ENCODE peak calls at places on chromosomes 4 and X, in four cellular contexts. W, I, R and C are unnamed samples.

GRCh38 chrX:47200385-47201150 is 6.9 kb downstream of the UBA1 start:
- DNase-seq in R (no peak), W (no peak), I (no peak), C (no peak)

GRCh38 chr4:25425361-25425760 is 48.3 kb downstream of the ANAPC4 start:
- DNase-seq in I (no peak), R (no peak), W (no peak), C (no peak)

GRCh38 chr4:114027596-114027995 is 48.1 kb upstream of the ARSJ start:
- DNase-seq in I (no peak), R (no peak), W (no peak), C (no peak)

GRCh38 chr4:42541647-42542046 is 115.3 kb downstream of the ATP8A1 start:
- DNase-seq in W (no peak), R (no peak), I (no peak), C (no peak)

GRCh38 chrX:123881330-123881729 is 21.5 kb downstream of the XIAP start:
- DNase-seq in R (no peak), W (no peak), I (no peak), C (no peak)

GRCh38 chr4:108850407-108850709 is 87.5 kb upstream of the ETNPPL start:
- DNase-seq in I (no peak), R (no peak), W (no peak), C (no peak)

GRCh38 chrX:70049925-70050324 is at the start of gene AWAT2:
- DNase-seq in W (no peak), R (no peak), I (no peak), C (no peak)

GRCh38 chrX:153501530-153501929 is 6.8 kb downstream of the BGN start:
- DNase-seq in R (no peak), W (no peak), I (no peak), C (peak; percentile 9)

GRCh38 chr4:126687655-126688358 is 945.0 kb upstream of the INTU start:
- DNase-seq in W (no peak), R (no peak), I (no peak), C (no peak)

GRCh38 chr4:56038763-56039162 is 90.0 kb downstream of the CEP135 start:
- DNase-seq in W (no peak), I (no peak), R (no peak), C (peak; percentile 27)

GRCh38 chr4:158769175-158769831 is 477 bp downstream of the FNIP2 start:
- DNase-seq in R (peak; percentile 36), W (no peak), I (peak; percentile 29), C (no peak)

GRCh38 chrX:31199051-31199769 is 127.4 kb upstream of the FTHL17 start:
- DNase-seq in W (no peak), R (no peak), I (no peak), C (no peak)

GRCh38 chrX:13380230-13380629 is 60.4 kb upstream of the ATXN3L start:
- DNase-seq in I (no peak), W (no peak), R (no peak), C (no peak)

GRCh38 chrX:132908891-132909290 is 49.5 kb downstream of the HS6ST2 start:
- DNase-seq in I (no peak), R (no peak), W (no peak), C (no peak)

GRCh38 chrX:26789751-26790150 is 573.8 kb downstream of the MAGEB5 start:
- DNase-seq in I (no peak), W (no peak), R (no peak), C (no peak)

GRCh38 chr4:177862541-177863176 is 420.4 kb upstream of the AGA start:
- DNase-seq in W (no peak), R (no peak), I (no peak), C (no peak)

GRCh38 chr4:159171287-159171686 is 68.4 kb downstream of the RAPGEF2 start:
- DNase-seq in R (no peak), W (no peak), I (no peak), C (no peak)

GRCh38 chrX:52346462-52347165 is 22.2 kb upstream of the XAGE2 start:
- DNase-seq in W (no peak), R (no peak), I (no peak), C (no peak)

GRCh38 chr4:51901363-51901762 is 58.4 kb downstream of the DCUN1D4 start:
- DNase-seq in I (no peak), W (no peak), R (no peak), C (no peak)

GRCh38 chr4:72112514-72113156 is 80.8 kb downstream of the NPFFR2 start:
- DNase-seq in W (no peak), I (no peak), R (peak; percentile 1), C (no peak)

GRCh38 chr4:158172558-158173258 is at the start of gene GASK1B:
- DNase-seq in I (no peak), W (peak; percentile 4), R (no peak), C (no peak)

GRCh38 chrX:119121341-119121740 is 6.3 kb downstream of the KIAA1210 start:
- DNase-seq in I (no peak), R (no peak), W (no peak), C (no peak)

GRCh38 chr4:112031712-112032328 is 113.4 kb upstream of the FAM241A start:
- DNase-seq in I (no peak), W (no peak), R (peak; percentile 20), C (no peak)

GRCh38 chrX:75873993-75874392 is 88.9 kb upstream of the MAGEE2 start:
- DNase-seq in W (no peak), R (no peak), I (no peak), C (no peak)

GRCh38 chrX:2967998-2968909 is 38.1 kb upstream of the ARSH start:
- DNase-seq in W (peak; percentile 23), I (no peak), R (no peak), C (no peak)

GRCh38 chr4:23903859-23904438 is 14.1 kb upstream of the PPARGC1A start:
- DNase-seq in W (no peak), R (no peak), I (no peak), C (no peak)

GRCh38 chr4:52059372-52059771 is 8.3 kb downstream of the SPATA18 start:
- DNase-seq in W (no peak), R (no peak), I (no peak), C (no peak)

GRCh38 chrX:22351966-22352365 is 79.3 kb downstream of the CBLL2 start:
- DNase-seq in I (no peak), W (no peak), R (no peak), C (no peak)

GRCh38 chr4:107182347-107182746 is 146.2 kb upstream of the DKK2 start:
- DNase-seq in W (no peak), R (no peak), I (no peak), C (no peak)

GRCh38 chr4:26176621-26177121 is 144.1 kb upstream of the RBPJ start:
- DNase-seq in W (no peak), R (no peak), I (no peak), C (no peak)